ENCODE peak calls at places on chromosomes 3 and 15, in seven cellular contexts. N, L, Z, F, D, C and V are unnamed samples.
A peak's percentile ranks its signal among the peaks of the same experiment; 100 is the strongest.

GRCh38 chr3:191869738-191870418 is 408.9 kb downstream of the PYDC2 start:
- DNase-seq in N (no peak), L (no peak), Z (no peak), F (no peak), D (no peak), C (no peak), V (no peak)

GRCh38 chr15:59991919-59992318 is 12.2 kb upstream of the FOXB1 start:
- DNase-seq in N (no peak), L (no peak), Z (no peak), F (no peak), D (no peak), C (no peak), V (no peak)

GRCh38 chr15:68431792-68432401 is at the start of gene ITGA11:
- DNase-seq in N (peak; percentile 55), L (peak; percentile 51), Z (peak; percentile 29), F (peak; percentile 71), D (peak; percentile 34), C (peak; percentile 53), V (no peak)

GRCh38 chr3:175896655-175897054 is 1037.5 kb downstream of the NAALADL2 start:
- DNase-seq in N (no peak), L (no peak), Z (no peak), F (no peak), D (no peak), C (no peak), V (no peak)

GRCh38 chr3:9809239-9809614 is 835 bp upstream of the TTLL3 start:
- DNase-seq in N (no peak), L (no peak), Z (no peak), F (peak; percentile 35), D (no peak), C (no peak), V (no peak)

GRCh38 chr3:189258261-189258660 is 86.5 kb downstream of the TPRG1 start:
- DNase-seq in N (no peak), L (no peak), Z (no peak), F (no peak), D (no peak), C (no peak), V (no peak)

GRCh38 chr3:53860196-53860595 is 13.8 kb downstream of the IL17RB start:
- DNase-seq in N (no peak), L (no peak), Z (no peak), F (no peak), D (no peak), C (no peak), V (no peak)

GRCh38 chr3:117404153-117404552 is 694.6 kb downstream of the TUSC7 start:
- DNase-seq in N (no peak), L (no peak), Z (no peak), F (no peak), D (no peak), C (no peak), V (no peak)

GRCh38 chr15:98800437-98801233 is 152.3 kb downstream of the IGF1R start:
- DNase-seq in N (peak; percentile 60), L (peak; percentile 58), Z (no peak), F (peak; percentile 65), D (peak; percentile 86), C (no peak), V (peak; percentile 40)

GRCh38 chr15:83205725-83206324 is 1.8 kb downstream of the HDGFL3 start:
- DNase-seq in N (no peak), L (no peak), Z (no peak), F (peak; percentile 21), D (peak; percentile 63), C (no peak), V (peak; percentile 36)
- TF ChIP-seq POLR2A in N (no peak), L (no peak), Z (no peak), F (no peak), D (no peak), C (no peak), V (no peak)

DNA sequence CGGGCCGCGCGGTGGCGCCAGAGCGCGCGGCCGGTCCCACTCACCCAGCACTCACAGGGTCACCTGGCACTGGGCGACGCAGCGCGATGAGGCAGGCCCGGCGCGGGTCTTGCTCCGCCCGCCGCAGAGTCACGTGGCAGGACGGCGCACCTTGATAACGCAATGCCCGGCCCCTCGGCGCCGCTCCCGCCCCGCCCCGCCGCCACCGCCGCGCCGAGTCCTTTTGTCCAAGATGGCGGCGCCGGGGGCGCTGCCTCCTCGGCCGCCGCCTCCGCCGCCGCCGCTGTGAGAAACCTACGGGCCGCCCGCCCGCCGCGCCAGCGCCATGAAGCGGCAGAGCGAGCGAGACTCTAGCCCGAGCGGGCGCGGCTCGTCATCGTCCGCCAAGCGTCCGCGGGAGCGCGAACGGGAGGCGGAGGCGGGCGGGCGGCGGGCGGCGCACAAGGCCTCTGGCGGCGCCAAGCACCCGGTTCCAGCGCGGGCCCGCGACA is at the start of gene RBM15B:
- DNase-seq in N (peak; percentile 99), L (peak; percentile 98), Z (peak; percentile 83), F (peak; percentile 98), D (peak; percentile 96), C (peak; percentile 97), V (peak; percentile 98)
- TF ChIP-seq POLR2A in N (peak; percentile 60), L (peak; percentile 90), Z (no peak), F (peak; percentile 20), D (peak; percentile 96), C (peak; percentile 55), V (peak; percentile 36)

GRCh38 chr3:143121240-143122088 is 1.9 kb downstream of the CHST2 start:
- DNase-seq in N (peak; percentile 84), L (peak; percentile 33), Z (peak; percentile 32), F (peak; percentile 22), D (peak; percentile 55), C (no peak), V (peak; percentile 83)
- TF ChIP-seq POLR2A in N (no peak), L (no peak), Z (no peak), F (no peak), D (no peak), C (no peak), V (no peak)

DNA sequence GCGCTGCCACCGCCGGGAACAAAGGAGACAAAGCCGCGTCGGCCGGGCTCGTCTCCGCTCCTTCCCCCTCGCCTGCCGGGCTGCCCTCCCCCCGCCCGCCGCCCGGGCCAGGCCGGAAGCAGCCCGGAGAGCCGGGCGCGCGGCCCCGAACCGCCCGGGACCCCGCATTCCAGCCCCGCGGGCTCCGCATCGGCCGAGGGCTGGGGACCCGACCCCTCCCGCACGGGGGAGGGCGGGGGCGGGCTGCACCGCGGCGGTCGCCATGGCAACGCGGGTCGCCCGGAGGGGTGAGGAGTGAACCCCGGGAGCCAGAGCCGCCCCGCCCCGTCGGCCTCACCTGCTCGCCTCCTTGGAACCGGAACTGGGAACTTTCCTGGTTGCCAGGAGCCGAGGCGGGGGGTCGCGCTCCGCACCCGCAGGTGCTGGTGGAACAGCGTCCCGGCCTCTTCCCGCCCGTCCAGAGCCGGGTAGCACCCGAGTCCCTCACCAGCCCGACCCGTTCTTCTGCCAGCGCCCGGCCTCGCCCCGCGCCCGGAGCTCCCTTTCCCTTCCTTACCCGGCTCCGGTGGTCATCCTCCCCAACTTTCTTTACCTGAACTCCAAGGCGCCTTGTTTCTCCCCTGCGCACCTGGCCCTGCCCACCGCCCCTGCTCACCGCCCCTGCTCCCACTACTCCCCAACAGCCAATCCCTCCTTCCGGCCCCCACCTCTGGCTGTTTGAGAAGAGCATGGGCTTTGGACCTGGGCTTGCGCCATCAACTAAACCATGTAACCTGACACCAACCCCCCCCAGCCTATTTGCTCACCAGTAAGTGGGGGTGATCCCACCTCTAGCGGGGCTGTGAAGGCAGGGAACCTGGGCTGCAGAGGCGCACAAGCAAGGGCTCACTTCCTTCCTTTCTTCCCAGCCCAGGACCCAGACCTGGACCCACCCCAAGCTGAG is at the start of gene PLXNB1:
- DNase-seq in N (peak; percentile 88), L (peak; percentile 52), Z (peak; percentile 90), F (peak; percentile 93), D (peak; percentile 71), C (peak; percentile 61), V (peak; percentile 35)
- TF ChIP-seq POLR2A in N (no peak), L (no peak), Z (peak; percentile 42), F (peak; percentile 77), D (no peak), C (peak; percentile 41), V (no peak)

DNA sequence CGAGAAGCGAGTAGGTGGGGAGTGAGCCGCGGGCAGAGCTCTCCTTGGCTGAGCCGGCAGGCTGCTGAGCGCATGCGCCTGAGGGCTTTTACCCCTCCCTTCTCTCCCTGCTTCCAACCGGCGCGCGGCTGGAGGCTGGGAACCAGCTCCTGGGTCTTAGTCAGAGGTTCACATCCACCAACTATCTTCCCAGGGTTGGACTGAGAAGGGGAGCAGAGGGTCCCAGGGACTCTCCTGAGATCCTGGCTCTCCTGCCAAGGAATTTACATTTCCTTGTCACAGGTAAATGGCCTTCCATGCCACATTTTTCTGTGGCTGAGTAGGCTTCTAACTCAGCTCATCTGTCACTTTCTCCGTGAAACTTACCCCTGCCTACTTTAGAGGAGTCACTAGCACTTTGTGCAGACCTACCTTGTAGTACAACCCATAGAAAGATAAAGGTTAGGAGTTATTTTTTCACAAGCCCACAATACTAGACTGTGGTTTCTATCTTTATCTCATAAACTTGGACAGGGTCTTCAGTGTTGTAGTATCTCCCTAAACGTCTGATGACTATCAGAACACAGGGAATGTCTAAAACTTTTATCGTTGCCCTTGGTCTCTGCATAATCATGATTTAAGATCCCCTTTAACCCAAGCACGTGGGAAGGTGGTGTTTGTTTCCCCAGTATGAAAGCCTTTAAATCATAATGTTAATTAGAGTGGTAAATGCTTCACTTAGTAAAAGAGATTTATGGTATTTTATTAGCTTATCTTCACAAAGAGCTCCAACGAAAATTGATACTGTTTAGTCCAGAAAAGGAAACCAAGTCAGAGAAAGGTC is 617 bp upstream of the TBC1D5 start:
- DNase-seq in N (no peak), L (no peak), Z (peak; percentile 97), F (no peak), D (peak; percentile 98), C (no peak), V (no peak)
- TF ChIP-seq POLR2A in N (peak; percentile 7), L (no peak), Z (peak; percentile 88), F (no peak), D (no peak), C (no peak), V (peak; percentile 86)

DNA sequence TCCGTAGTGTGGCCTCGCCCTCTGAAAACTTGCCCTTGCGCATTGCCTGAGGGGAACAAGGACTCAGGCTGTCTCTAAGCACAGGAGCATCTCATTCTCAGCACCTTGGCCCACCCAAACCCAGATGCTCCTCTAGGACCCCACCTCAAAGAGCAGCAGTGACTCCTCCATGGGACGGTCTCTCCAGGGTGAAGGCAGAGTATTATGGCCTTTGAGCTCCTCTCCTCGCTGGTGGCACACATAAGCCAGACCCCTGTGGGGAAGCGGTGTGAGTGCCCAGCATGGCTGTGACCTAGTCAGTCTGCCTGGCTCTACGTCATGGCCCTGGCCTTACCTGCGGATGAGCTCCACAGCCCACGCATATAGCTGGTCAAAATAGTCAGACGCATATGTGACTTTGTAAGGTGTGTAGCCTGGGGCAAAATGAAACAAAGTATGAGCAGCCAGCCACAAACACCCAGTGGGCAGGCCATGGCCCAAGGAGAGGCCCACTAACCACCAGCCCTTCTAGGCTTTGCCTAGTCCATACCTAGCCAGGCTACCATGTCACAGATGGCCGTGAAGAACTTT is 4.4 kb downstream of the QARS1 start:
- DNase-seq in N (no peak), L (no peak), Z (no peak), F (no peak), D (no peak), C (no peak), V (no peak)
- TF ChIP-seq POLR2A in N (no peak), L (no peak), Z (no peak), F (no peak), D (no peak), C (no peak), V (no peak)